ENCODE peak calls at places on chromosomes 5 and 9, in nine cellular contexts. W, N, V, S, F, J, U, X and E are unnamed samples.

GRCh38 chr9:72579190-72579589 is 57.8 kb downstream of the TMC1 start:
- DNase-seq in W (no peak), N (no peak), V (no peak), S (no peak), F (peak), J (no peak), U (peak), X (no peak), E (peak)

GRCh38 chr5:87007737-87008136 is 259.9 kb upstream of the RASA1 start:
- DNase-seq in W (no peak), N (no peak), V (no peak), S (no peak), F (no peak), J (no peak), U (peak), X (no peak), E (no peak)

GRCh38 chr5:153781325-153781724 is 257.4 kb downstream of the FAM114A2 start:
- DNase-seq in W (no peak), N (no peak), V (no peak), S (no peak), F (no peak), J (no peak), U (no peak), X (no peak), E (no peak)

GRCh38 chr5:133627180-133627579 is 14.8 kb upstream of the FSTL4 start:
- DNase-seq in W (no peak), N (no peak), V (no peak), S (no peak), F (no peak), J (no peak), U (peak), X (no peak), E (no peak)

GRCh38 chr9:88310310-88310980 is 77.8 kb upstream of the SPIN1 start:
- DNase-seq in W (no peak), N (no peak), V (no peak), S (no peak), F (no peak), J (no peak), U (no peak), X (no peak), E (peak)

GRCh38 chr5:63374085-63374484 is 588.2 kb downstream of the HTR1A start:
- DNase-seq in W (no peak), N (no peak), V (no peak), S (no peak), F (no peak), J (no peak), U (no peak), X (no peak), E (no peak)

GRCh38 chr5:158701406-158702177 is 398.1 kb downstream of the EBF1 start:
- DNase-seq in W (no peak), N (no peak), V (no peak), S (peak), F (no peak), J (no peak), U (peak), X (peak), E (peak)

GRCh38 chr9:121842612-121842978 is 191.2 kb downstream of the DAB2IP start:
- DNase-seq in W (no peak), N (no peak), V (no peak), S (no peak), F (no peak), J (no peak), U (peak), X (no peak), E (peak)

GRCh38 chr5:16812448-16812847 is 123.6 kb downstream of the MYO10 start:
- DNase-seq in W (no peak), N (no peak), V (no peak), S (no peak), F (no peak), J (no peak), U (no peak), X (no peak), E (no peak)

GRCh38 chr9:128887914-128888350 is 6.0 kb downstream of the LRRC8A start:
- DNase-seq in W (no peak), N (no peak), V (no peak), S (no peak), F (no peak), J (no peak), U (no peak), X (no peak), E (peak)

GRCh38 chr9:20579544-20580309 is 42.6 kb downstream of the MLLT3 start:
- DNase-seq in W (no peak), N (no peak), V (no peak), S (no peak), F (no peak), J (no peak), U (peak), X (no peak), E (no peak)

GRCh38 chr5:140557136-140557805 is at the start of gene SRA1:
- DNase-seq in W (peak), N (peak), V (peak), S (peak), F (peak), J (peak), U (peak), X (peak), E (peak)

GRCh38 chr9:112777914-112778313 is 27.4 kb downstream of the SNX30 start:
- DNase-seq in W (no peak), N (no peak), V (no peak), S (peak), F (no peak), J (no peak), U (peak), X (no peak), E (peak)

GRCh38 chr9:2014148-2014547 is 999 bp upstream of the SMARCA2 start:
- DNase-seq in W (no peak), N (no peak), V (no peak), S (peak), F (no peak), J (no peak), U (no peak), X (peak), E (no peak)

GRCh38 chr9:109817846-109818472 is 38.0 kb downstream of the PALM2AKAP2 start:
- DNase-seq in W (peak), N (no peak), V (no peak), S (peak), F (no peak), J (peak), U (peak), X (peak), E (peak)

GRCh38 chr9:38119570-38119969 is 50.5 kb upstream of the SHB start:
- DNase-seq in W (no peak), N (no peak), V (no peak), S (no peak), F (no peak), J (no peak), U (peak), X (no peak), E (peak)

GRCh38 chr5:109089191-109089590 is 320.6 kb downstream of the PJA2 start:
- DNase-seq in W (no peak), N (no peak), V (no peak), S (no peak), F (no peak), J (no peak), U (no peak), X (no peak), E (no peak)

GRCh38 chr9:134329576-134329855 is 3.3 kb downstream of the RXRA start:
- DNase-seq in W (no peak), N (no peak), V (no peak), S (peak), F (peak), J (no peak), U (no peak), X (no peak), E (no peak)

GRCh38 chr5:107979272-107979671 is 308.5 kb upstream of the EFNA5 start:
- DNase-seq in W (no peak), N (no peak), V (no peak), S (peak), F (no peak), J (no peak), U (no peak), X (no peak), E (no peak)

GRCh38 chr5:107380654-107381053 is 290.1 kb downstream of the EFNA5 start:
- DNase-seq in W (no peak), N (no peak), V (no peak), S (no peak), F (no peak), J (no peak), U (no peak), X (no peak), E (no peak)

GRCh38 chr9:7479300-7479699 is 320.3 kb downstream of the DMAC1 start:
- DNase-seq in W (no peak), N (no peak), V (no peak), S (no peak), F (no peak), J (no peak), U (no peak), X (no peak), E (no peak)

GRCh38 chr5:169808118-169808581 is 171.1 kb downstream of the DOCK2 start:
- DNase-seq in W (no peak), N (no peak), V (no peak), S (no peak), F (no peak), J (no peak), U (no peak), X (no peak), E (no peak)

GRCh38 chr5:125835293-125836172 is 587.7 kb upstream of the GRAMD2B start:
- DNase-seq in W (peak), N (no peak), V (no peak), S (peak), F (no peak), J (peak), U (peak), X (peak), E (peak)

GRCh38 chr9:91071185-91071990 is 269.8 kb downstream of the SYK start:
- DNase-seq in W (no peak), N (no peak), V (no peak), S (peak), F (no peak), J (no peak), U (peak), X (peak), E (peak)